ENCODE peak calls at places on chromosomes 4 and X, in eight cellular contexts. U is T-helper 17 cell; H is Calu3; P is naive thymus-derived CD8-positive, alpha-beta T cell; Y is right atrium auricular region; I is NCI-H2081; M is stromal cell of bone marrow; A is activated CD4-positive, alpha-beta T cell treated with anti-CD3 and anti-CD28 coated beads, Interleukin-2, amount 50 U/mL, for 1 hour. Z is an unnamed sample.

GRCh38 chr4:77697860-77698599 is 92.4 kb downstream of the CXCL13 start:
- DNase-seq in U (no peak), H (peak), P (no peak), Y (no peak), I (peak), M (peak), A (no peak), Z (peak)

GRCh38 chr4:159047478-159048165 is 55.3 kb upstream of the RAPGEF2 start:
- DNase-seq in U (no peak), H (peak), P (no peak), Y (no peak), I (no peak), M (no peak), A (no peak), Z (peak)

GRCh38 chr4:122309988-122310626 is 68.7 kb upstream of the ADAD1 start:
- DNase-seq in U (no peak), H (no peak), P (peak), Y (no peak), I (no peak), M (no peak), A (no peak), Z (peak)

GRCh38 chr4:150237110-150237852 is 159.0 kb downstream of the DCLK2 start:
- DNase-seq in U (no peak), H (no peak), P (no peak), Y (no peak), I (no peak), M (peak), A (no peak), Z (no peak)

GRCh38 chr4:164379694-164380093 is 374.2 kb upstream of the SMIM31 start:
- DNase-seq in U (no peak), H (no peak), P (no peak), Y (no peak), I (no peak), M (no peak), A (no peak), Z (no peak)

GRCh38 chr4:143618811-143619210 is 81.7 kb downstream of the FREM3 start:
- DNase-seq in U (no peak), H (no peak), P (no peak), Y (no peak), I (no peak), M (no peak), A (no peak), Z (no peak)

GRCh38 chrX:9729161-9729885 is 36.3 kb downstream of the GPR143 start:
- DNase-seq in U (no peak), H (no peak), P (no peak), Y (no peak), I (no peak), M (no peak), A (no peak), Z (peak)

GRCh38 chr4:102625232-102625930 is 124.2 kb downstream of the NFKB1 start:
- DNase-seq in U (peak), H (peak), P (peak), Y (no peak), I (no peak), M (peak), A (peak), Z (peak)

GRCh38 chr4:42464550-42465124 is 67.3 kb downstream of the SHISA3 start:
- DNase-seq in U (no peak), H (no peak), P (no peak), Y (no peak), I (no peak), M (no peak), A (no peak), Z (no peak)

GRCh38 chr4:77073106-77073858 is 2.5 kb downstream of the CCNI start:
- DNase-seq in U (no peak), H (no peak), P (no peak), Y (no peak), I (no peak), M (no peak), A (no peak), Z (no peak)

GRCh38 chr4:101961144-101961543 is 170.6 kb downstream of the BANK1 start:
- DNase-seq in U (no peak), H (no peak), P (no peak), Y (no peak), I (no peak), M (peak), A (no peak), Z (no peak)

GRCh38 chrX:39718951-39719350 is 378.8 kb downstream of the BCOR start:
- DNase-seq in U (no peak), H (no peak), P (no peak), Y (no peak), I (no peak), M (no peak), A (no peak), Z (no peak)

GRCh38 chrX:39418132-39418935 is 617.1 kb downstream of the MID1IP1 start:
- DNase-seq in U (no peak), H (no peak), P (no peak), Y (no peak), I (no peak), M (no peak), A (no peak), Z (no peak)

GRCh38 chr4:113790478-113790877 is 28.9 kb upstream of the CAMK2D start:
- DNase-seq in U (no peak), H (no peak), P (no peak), Y (no peak), I (no peak), M (no peak), A (no peak), Z (no peak)

GRCh38 chrX:42714981-42715688 is 62.8 kb downstream of the PPP1R2C start:
- DNase-seq in U (peak), H (peak), P (peak), Y (no peak), I (peak), M (no peak), A (peak), Z (peak)

GRCh38 chrX:115559672-115560071 is 1.3 kb upstream of the PLS3 start:
- DNase-seq in U (no peak), H (peak), P (no peak), Y (no peak), I (no peak), M (no peak), A (no peak), Z (peak)

GRCh38 chrX:147958316-147958715 is 22.8 kb upstream of the FMR1NB start:
- DNase-seq in U (no peak), H (peak), P (no peak), Y (no peak), I (no peak), M (peak), A (no peak), Z (no peak)

GRCh38 chrX:71017396-71017939 is 50.7 kb downstream of the SNX12 start:
- DNase-seq in U (no peak), H (no peak), P (no peak), Y (no peak), I (no peak), M (no peak), A (no peak), Z (no peak)

GRCh38 chr4:149065753-149066152 is 623.5 kb upstream of the NR3C2 start:
- DNase-seq in U (no peak), H (no peak), P (no peak), Y (no peak), I (no peak), M (no peak), A (no peak), Z (no peak)

GRCh38 chr4:80446248-80446647 is 110.7 kb downstream of the CFAP299 start:
- DNase-seq in U (no peak), H (no peak), P (no peak), Y (no peak), I (no peak), M (no peak), A (no peak), Z (no peak)

GRCh38 chrX:118510076-118510475 is 14.5 kb downstream of the DOCK11 start:
- DNase-seq in U (no peak), H (no peak), P (no peak), Y (no peak), I (no peak), M (no peak), A (no peak), Z (no peak)

GRCh38 chr4:81923140-81923539 is 450.7 kb downstream of the HNRNPD start:
- DNase-seq in U (no peak), H (no peak), P (no peak), Y (no peak), I (no peak), M (no peak), A (no peak), Z (no peak)

GRCh38 chrX:9184231-9184630 is 150.3 kb upstream of the FAM9B start:
- DNase-seq in U (no peak), H (no peak), P (no peak), Y (no peak), I (no peak), M (no peak), A (no peak), Z (no peak)

GRCh38 chr4:172596206-172596605 is 572.4 kb upstream of the GALNT7 start:
- DNase-seq in U (no peak), H (no peak), P (no peak), Y (no peak), I (no peak), M (no peak), A (no peak), Z (no peak)

GRCh38 chr4:47814896-47815295 is 23.0 kb downstream of the CORIN start:
- DNase-seq in U (no peak), H (no peak), P (no peak), Y (no peak), I (no peak), M (no peak), A (no peak), Z (no peak)

GRCh38 chr4:27024807-27025206 is 164.2 kb downstream of the STIM2 start:
- DNase-seq in U (no peak), H (no peak), P (no peak), Y (no peak), I (no peak), M (no peak), A (no peak), Z (no peak)

GRCh38 chr4:113355550-113356371 is 306.3 kb downstream of the ANK2 start:
- DNase-seq in U (peak), H (peak), P (peak), Y (peak), I (no peak), M (peak), A (peak), Z (no peak)

GRCh38 chrX:118988913-118989312 is 14.5 kb downstream of the LONRF3 start:
- DNase-seq in U (no peak), H (no peak), P (no peak), Y (no peak), I (no peak), M (no peak), A (no peak), Z (no peak)

GRCh38 chr4:89298160-89298559 is 9.4 kb downstream of the GPRIN3 start:
- DNase-seq in U (no peak), H (peak), P (peak), Y (no peak), I (no peak), M (no peak), A (peak), Z (no peak)

GRCh38 chr4:86300516-86300915 is 59.3 kb downstream of the MAPK10 start:
- DNase-seq in U (no peak), H (peak), P (no peak), Y (no peak), I (no peak), M (no peak), A (no peak), Z (no peak)

GRCh38 chrX:80572636-80573035 is 152.4 kb downstream of the TENT5D start:
- DNase-seq in U (no peak), H (no peak), P (no peak), Y (no peak), I (no peak), M (no peak), A (no peak), Z (no peak)